ENCODE peak calls at places on chromosome 22, in seven cellular contexts. A, Q, W, V, U, B and R are unnamed samples.

GRCh38 chr22:34105461-34106062 is 185.3 kb upstream of the LARGE1 start:
- DNase-seq in B (peak), Q (peak), W (peak), A (no peak), V (no peak), U (peak), R (peak)

GRCh38 chr22:46969491-46969890 is 207.0 kb downstream of the TBC1D22A start:
- DNase-seq in W (no peak), V (no peak), B (peak), U (no peak), Q (no peak), A (no peak), R (no peak)

GRCh38 chr22:47837703-47838102 is 1075.3 kb downstream of the TBC1D22A start:
- DNase-seq in W (peak), Q (no peak), B (no peak), V (no peak), A (peak), U (peak), R (no peak)

GRCh38 chr22:20844055-20845037 is 14.3 kb downstream of the PI4KA start:
- DNase-seq in Q (no peak), B (no peak), V (no peak), W (no peak), U (no peak), A (no peak), R (no peak)

GRCh38 chr22:33314316-33314715 is 256.1 kb upstream of the SYN3 start:
- DNase-seq in W (no peak), U (no peak), Q (no peak), B (no peak), A (no peak), V (no peak), R (no peak)

GRCh38 chr22:20080445-20080775 is 369 bp downstream of the DGCR8 start:
- DNase-seq in A (peak), W (peak), V (peak), B (peak), Q (peak), U (peak), R (peak)

GRCh38 chr22:40147388-40148176 is 30.1 kb upstream of the TNRC6B start:
- DNase-seq in V (no peak), A (no peak), W (no peak), U (peak), B (no peak), Q (no peak), R (no peak)

GRCh38 chr22:21451545-21452520 is 15.4 kb upstream of the TMEM191C start:
- DNase-seq in A (no peak), U (peak), V (no peak), Q (no peak), W (no peak), B (no peak), R (no peak)

GRCh38 chr22:43009444-43009843 is 5.5 kb downstream of the PACSIN2 start:
- DNase-seq in V (no peak), U (no peak), B (no peak), W (no peak), A (no peak), Q (no peak), R (no peak)

GRCh38 chr22:46538816-46539163 is 1.4 kb upstream of the CELSR1 start:
- DNase-seq in B (no peak), A (peak), W (no peak), V (no peak), Q (no peak), U (no peak), R (no peak)

GRCh38 chr22:39960791-39961746 is 872 bp downstream of the TMA7B start:
- DNase-seq in A (peak), U (no peak), Q (no peak), B (peak), V (peak), W (no peak), R (no peak)

GRCh38 chr22:43293661-43294392 is 49.3 kb downstream of the SCUBE1 start:
- DNase-seq in W (no peak), U (no peak), V (no peak), B (no peak), A (no peak), Q (no peak), R (peak)

GRCh38 chr22:24178021-24178431 is 3.3 kb upstream of the SUSD2 start:
- DNase-seq in U (no peak), W (no peak), V (no peak), B (no peak), A (no peak), Q (no peak), R (no peak)

GRCh38 chr22:19886605-19887250 is 32.1 kb upstream of the GNB1L start:
- DNase-seq in U (no peak), Q (no peak), W (no peak), A (peak), V (peak), B (no peak), R (no peak)

GRCh38 chr22:50014053-50014501 is 1.5 kb upstream of the IL17REL start:
- DNase-seq in Q (no peak), U (no peak), W (no peak), B (no peak), A (no peak), V (no peak), R (no peak)

GRCh38 chr22:48719978-48720661 is 1107.6 kb downstream of the BRD1 start:
- DNase-seq in V (no peak), Q (no peak), U (peak), B (no peak), W (no peak), A (no peak), R (no peak)

GRCh38 chr22:31337178-31337577 is 9.0 kb downstream of the PATZ1 start:
- DNase-seq in U (no peak), W (peak), A (no peak), B (no peak), Q (no peak), V (no peak), R (no peak)

GRCh38 chr22:24155597-24156145 is 25.6 kb upstream of the SUSD2 start:
- DNase-seq in Q (peak), B (peak), A (peak), W (peak), U (peak), V (peak), R (peak)

GRCh38 chr22:22818861-22819855 is 68.5 kb upstream of the IGLL5 start:
- DNase-seq in A (no peak), Q (no peak), V (no peak), B (peak), U (no peak), W (no peak), R (no peak)

GRCh38 chr22:36465232-36466021 is 16.0 kb downstream of the TXN2 start:
- DNase-seq in W (peak), Q (no peak), V (no peak), U (no peak), A (peak), B (no peak), R (no peak)
- TF ChIP-seq CTCF in W (no peak), Q (no peak), V (no peak), U (no peak), A (no peak), B (no peak), R (no peak)

DNA sequence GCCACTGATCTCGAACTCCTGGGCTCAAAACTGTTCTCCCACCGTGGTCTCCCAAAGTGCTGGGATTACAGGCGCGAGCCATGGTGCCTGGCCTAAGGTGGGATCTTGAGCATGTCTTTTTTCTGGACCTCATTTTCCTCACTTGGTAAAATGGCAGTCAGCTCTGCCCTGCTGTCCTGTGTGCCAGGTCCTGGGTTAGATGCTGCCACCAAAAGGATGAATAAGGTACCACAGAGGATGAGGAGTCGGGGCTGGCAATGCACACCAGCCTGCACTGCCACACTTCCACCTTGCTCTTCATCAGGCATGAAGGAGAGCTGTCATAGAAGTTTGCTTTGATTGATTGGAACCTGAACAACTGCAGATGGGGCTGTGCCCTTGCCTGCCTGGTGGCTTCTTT is 32.3 kb downstream of the ACO2 start:
- DNase-seq in Q (no peak), B (peak), W (no peak), A (no peak), U (no peak), V (no peak), R (no peak)
- TF ChIP-seq CTCF in Q (no peak), B (no peak), W (peak), A (peak), U (no peak), V (no peak), R (no peak)

DNA sequence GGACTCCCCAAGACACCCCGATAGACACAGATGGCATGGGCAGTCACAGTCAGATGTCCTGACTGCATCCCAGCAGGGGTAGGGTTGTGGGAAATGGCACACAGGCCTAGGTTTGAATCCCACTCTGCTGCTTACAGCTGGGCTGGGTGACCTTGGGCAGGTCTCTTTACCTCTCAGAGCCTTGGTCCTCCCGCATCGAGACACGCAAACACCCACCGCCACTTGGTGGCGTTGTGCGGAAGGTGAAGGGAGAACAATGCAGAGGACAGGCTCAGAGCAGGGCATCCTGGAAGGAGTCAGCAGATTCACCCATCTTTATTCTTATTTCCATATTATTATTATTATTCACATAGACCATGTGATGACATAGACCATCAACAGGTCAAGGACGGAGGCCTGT is 140.5 kb downstream of the MIAT start:
- DNase-seq in Q (no peak), B (no peak), W (no peak), U (peak), A (no peak), V (no peak), R (no peak)
- TF ChIP-seq CTCF in Q (no peak), B (no peak), W (no peak), U (no peak), A (no peak), V (no peak), R (no peak)

GRCh38 chr22:27965547-27965946 is 46.5 kb upstream of the PITPNB start:
- DNase-seq in B (no peak), U (no peak), W (no peak), A (no peak), V (no peak), Q (no peak), R (no peak)
- TF ChIP-seq CTCF in B (no peak), U (no peak), W (no peak), A (no peak), V (no peak), Q (no peak), R (no peak)